ENCODE peak calls at places on chromosome 15, in seven cellular contexts. E is esophagus squamous epithelium, C is stomach, N is HCT116, V is GM12878, M is heart left ventricle, G is spleen. R is an unnamed sample.

GRCh38 chr15:45391746-45392711 is 13.7 kb upstream of the GATM start:
- DNase-seq in E (no peak), C (no peak), V (peak), M (peak), G (no peak), N (no peak), R (peak)

GRCh38 chr15:66650433-66650832 is 51.6 kb upstream of the SMAD6 start:
- DNase-seq in C (no peak), M (peak), V (no peak), N (no peak), G (no peak), E (no peak), R (no peak)

GRCh38 chr15:45715528-45715927 is 80.7 kb downstream of the SQOR start:
- DNase-seq in G (no peak), V (no peak), N (no peak), C (no peak), M (no peak), E (no peak), R (no peak)

GRCh38 chr15:68666812-68667450 is 88.1 kb downstream of the CORO2B start:
- DNase-seq in G (peak), N (no peak), V (no peak), E (no peak), C (no peak), M (no peak), R (no peak)

GRCh38 chr15:101232677-101233076 is 19.2 kb downstream of the CHSY1 start:
- DNase-seq in C (no peak), N (no peak), V (no peak), G (no peak), M (no peak), E (no peak), R (no peak)

GRCh38 chr15:65264877-65265430 is 21.7 kb downstream of the PARP16 start:
- DNase-seq in M (no peak), G (no peak), C (no peak), N (no peak), V (no peak), E (no peak), R (no peak)

GRCh38 chr15:95644476-95644875 is 686.0 kb upstream of the NR2F2 start:
- DNase-seq in M (peak), N (no peak), E (no peak), G (no peak), V (no peak), C (no peak), R (no peak)

GRCh38 chr15:80026754-80027153 is 32.7 kb upstream of the ZFAND6 start:
- DNase-seq in M (no peak), E (no peak), N (no peak), C (no peak), G (no peak), V (no peak), R (no peak)

GRCh38 chr15:55993804-55994539 is 560 bp upstream of the NEDD4 start:
- DNase-seq in M (no peak), E (no peak), V (no peak), G (no peak), N (peak), C (no peak), R (no peak)

GRCh38 chr15:94287794-94288246 is 56.5 kb downstream of the MCTP2 start:
- DNase-seq in E (no peak), M (no peak), N (no peak), G (peak), V (peak), C (peak), R (no peak)

GRCh38 chr15:23457890-23458289 is 10.8 kb upstream of the GOLGA6L2 start:
- DNase-seq in V (no peak), C (no peak), N (no peak), E (no peak), M (no peak), G (no peak), R (no peak)

GRCh38 chr15:62739507-62739906 is 303.0 kb upstream of the TPM1 start:
- DNase-seq in V (no peak), N (no peak), M (no peak), E (no peak), C (no peak), G (no peak), R (no peak)

GRCh38 chr15:41495736-41496599 is 2.3 kb downstream of the ITPKA start:
- DNase-seq in G (no peak), N (no peak), V (no peak), C (peak), E (no peak), M (peak), R (peak)

GRCh38 chr15:46309914-46310313 is 675.1 kb downstream of the SQOR start:
- DNase-seq in E (no peak), C (no peak), N (no peak), V (no peak), G (no peak), M (no peak), R (no peak)

GRCh38 chr15:30953731-30954378 is 37.6 kb downstream of the MTMR10 start:
- DNase-seq in V (no peak), N (peak), E (no peak), M (peak), C (no peak), G (peak), R (no peak)

GRCh38 chr15:33226559-33227181 is 32.2 kb upstream of the FMN1 start:
- DNase-seq in G (no peak), E (no peak), N (peak), M (peak), C (peak), V (peak), R (peak)

GRCh38 chr15:29686445-29687203 is 135.6 kb downstream of the TJP1 start:
- DNase-seq in M (no peak), V (no peak), G (no peak), E (no peak), C (no peak), N (no peak), R (no peak)

GRCh38 chr15:82613764-82614163 is 33.4 kb downstream of the CPEB1 start:
- DNase-seq in E (no peak), N (no peak), V (no peak), G (no peak), C (no peak), M (no peak), R (no peak)

GRCh38 chr15:90875549-90875981 is 7.2 kb downstream of the FURIN start:
- DNase-seq in C (no peak), G (peak), E (no peak), N (no peak), M (no peak), V (no peak), R (no peak)

GRCh38 chr15:84006467-84006866 is 229.1 kb upstream of the GOLGA6L4 start:
- DNase-seq in N (no peak), G (no peak), V (no peak), E (no peak), C (no peak), M (no peak), R (no peak)

GRCh38 chr15:70687432-70687831 is 75.9 kb downstream of the UACA start:
- DNase-seq in V (no peak), N (no peak), E (no peak), C (no peak), G (no peak), M (no peak), R (no peak)

GRCh38 chr15:40743921-40744809 is 10.9 kb downstream of the RMDN3 start:
- DNase-seq in N (no peak), G (peak), M (peak), C (no peak), E (no peak), V (no peak), R (peak)

GRCh38 chr15:62606376-62607164 is 436.0 kb upstream of the TPM1 start:
- DNase-seq in C (no peak), N (peak), M (no peak), G (no peak), E (no peak), V (no peak), R (no peak)

GRCh38 chr15:58738051-58738707 is 11.3 kb downstream of the ADAM10 start:
- DNase-seq in C (no peak), M (no peak), V (no peak), G (no peak), N (no peak), E (no peak), R (no peak)

GRCh38 chr15:92796163-92796611 is 103.9 kb upstream of the CHD2 start:
- DNase-seq in C (no peak), G (peak), V (no peak), N (no peak), M (no peak), E (no peak), R (no peak)

GRCh38 chr15:66751579-66751978 is 49.5 kb downstream of the SMAD6 start:
- DNase-seq in G (peak), E (no peak), C (peak), N (peak), V (no peak), M (no peak), R (peak)

GRCh38 chr15:34079904-34080303 is 21.8 kb downstream of the EMC7 start:
- DNase-seq in M (no peak), G (no peak), E (no peak), N (no peak), V (no peak), C (no peak), R (no peak)

GRCh38 chr15:55221090-55222011 is 24.6 kb upstream of the RSL24D1 start:
- DNase-seq in E (no peak), G (no peak), V (peak), C (no peak), N (no peak), M (no peak), R (no peak)

GRCh38 chr15:50053457-50053856 is 65.6 kb downstream of the ATP8B4 start:
- DNase-seq in G (no peak), N (no peak), E (no peak), M (no peak), V (no peak), C (no peak), R (no peak)

GRCh38 chr15:29294732-29295131 is 25.1 kb upstream of the NSMCE3 start:
- DNase-seq in V (no peak), C (no peak), M (no peak), G (no peak), N (no peak), E (no peak), R (no peak)

GRCh38 chr15:69823223-69823907 is 274.4 kb downstream of the TLE3 start:
- DNase-seq in C (no peak), V (no peak), E (no peak), N (peak), M (no peak), G (no peak), R (no peak)

GRCh38 chr15:45640610-45641009 is 5.8 kb downstream of the SQOR start:
- DNase-seq in G (no peak), V (no peak), M (no peak), C (no peak), E (no peak), N (peak), R (no peak)

GRCh38 chr15:47718474-47719440 is 1.5 kb downstream of the SEMA6D start:
- DNase-seq in E (no peak), M (peak), V (no peak), N (no peak), C (no peak), G (no peak), R (no peak)

DNA sequence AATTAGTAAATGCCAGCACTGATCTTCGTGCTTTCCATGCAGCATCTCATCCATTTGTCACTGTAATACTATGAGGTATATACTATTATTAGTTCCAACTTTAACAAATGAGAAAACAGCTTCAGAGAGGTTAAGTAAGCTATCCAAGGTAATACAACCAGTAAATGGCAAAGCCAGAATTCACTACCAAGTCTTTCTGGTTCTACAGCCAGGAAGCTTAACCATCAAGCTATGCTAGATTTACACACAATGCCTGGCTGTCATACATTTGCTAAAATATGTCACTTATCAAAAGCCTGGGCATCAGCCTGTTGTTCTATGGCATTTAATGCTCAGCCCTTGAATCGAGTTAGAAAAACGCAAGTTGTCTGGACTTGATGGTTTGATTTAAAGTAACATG is 32.6 kb downstream of the TMOD2 start:
- DNase-seq in V (no peak), M (no peak), E (no peak), G (no peak), N (no peak), C (no peak), R (no peak)
- H3K27ac ChIP-seq in V (no peak), M (no peak), E (peak), G (no peak), N (no peak), C (no peak), R (no peak)

GRCh38 chr15:39706252-39706651 is 76.4 kb downstream of the FSIP1 start:
- DNase-seq in G (no peak), M (no peak), C (no peak), E (no peak), N (no peak), V (no peak), R (no peak)
- TF ChIP-seq CTCF in G (no peak), M (no peak), C (no peak), E (no peak), N (no peak), V (no peak), R (no peak)

GRCh38 chr15:60223161-60223560 is 174.6 kb downstream of the ANXA2 start:
- DNase-seq in E (no peak), V (no peak), G (no peak), M (no peak), C (no peak), N (no peak), R (no peak)

GRCh38 chr15:60228096-60228495 is 169.7 kb downstream of the ANXA2 start:
- DNase-seq in N (no peak), V (no peak), M (no peak), C (no peak), G (no peak), E (no peak), R (no peak)

GRCh38 chr15:60228619-60229018 is 169.2 kb downstream of the ANXA2 start:
- DNase-seq in C (no peak), N (no peak), E (no peak), V (no peak), G (no peak), M (no peak), R (no peak)
- TF ChIP-seq POLR2A in C (no peak), N (no peak), E (no peak), V (no peak), G (no peak), M (no peak), R (no peak)

GRCh38 chr15:72272997-72273352 is 621 bp upstream of the PARP6 start:
- DNase-seq in M (no peak), V (no peak), G (no peak), N (no peak), E (no peak), C (no peak), R (no peak)
- H3K27ac ChIP-seq in M (peak), V (peak), G (peak), N (peak), E (peak), C (peak), R (peak)

DNA sequence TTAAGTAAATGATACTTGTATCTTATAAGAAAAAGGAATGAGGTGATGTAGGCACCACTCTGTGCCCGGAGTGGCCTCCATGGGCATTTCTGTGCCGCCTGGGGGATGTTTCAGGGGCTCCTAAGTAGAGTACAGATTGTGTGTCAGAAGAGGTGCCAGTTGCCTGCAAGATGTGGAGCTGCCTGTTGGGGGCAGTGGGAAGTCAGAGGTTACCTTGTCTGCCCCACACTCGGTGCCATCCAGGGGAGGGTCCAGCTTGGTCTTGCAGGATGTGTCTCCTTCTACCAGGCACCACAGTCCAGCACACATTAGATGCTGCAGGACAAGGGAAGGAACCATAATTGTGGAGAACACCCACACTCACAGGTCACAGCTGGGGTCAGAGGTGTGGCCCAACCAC is 208.8 kb downstream of the ADAMTS17 start:
- DNase-seq in C (no peak), G (no peak), V (no peak), E (no peak), N (no peak), M (no peak), R (no peak)
- TF ChIP-seq CTCF in C (no peak), G (no peak), V (no peak), E (no peak), N (no peak), M (no peak), R (no peak)

GRCh38 chr15:52528465-52529288 is at the start of gene MYO5A:
- DNase-seq in C (peak), N (peak), M (peak), G (peak), V (no peak), E (peak), R (peak)
- TF ChIP-seq POLR2A in C (no peak), N (no peak), M (no peak), G (no peak), V (peak), E (no peak), R (no peak)

DNA sequence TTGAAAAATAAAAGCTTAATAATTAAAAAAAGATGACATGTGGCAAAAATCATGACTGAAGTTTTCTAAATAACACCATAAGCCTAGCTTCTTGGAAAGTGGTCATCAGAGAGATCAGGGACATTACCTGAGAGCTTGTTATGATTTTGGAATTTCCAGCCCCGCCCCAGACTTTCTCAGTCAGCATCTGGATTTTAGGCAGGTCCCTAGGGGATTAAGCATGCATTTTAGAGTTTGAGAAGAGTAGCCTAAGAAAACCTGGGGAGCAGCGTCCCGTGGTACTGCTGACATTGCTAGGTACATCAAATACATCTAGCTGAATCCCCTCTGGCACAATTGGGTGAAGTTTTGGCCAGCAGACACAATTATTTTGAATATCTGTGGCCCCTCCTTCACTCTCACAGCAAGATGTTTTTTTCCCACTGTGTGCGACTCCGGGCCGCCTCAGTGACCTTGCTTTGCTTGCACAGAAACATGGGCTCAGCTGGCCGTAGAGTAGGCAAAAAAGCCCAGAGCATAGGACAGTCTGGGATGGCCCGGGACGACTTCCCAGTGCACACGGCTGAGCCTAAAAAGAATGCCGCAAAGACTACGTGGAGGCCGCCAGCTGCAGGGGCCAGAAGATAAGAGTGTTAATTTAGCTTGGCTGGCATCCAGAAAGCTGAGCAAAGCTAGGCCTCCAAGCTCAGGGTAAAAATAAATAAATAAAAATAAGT is 58.6 kb upstream of the MEF2A start:
- DNase-seq in V (no peak), M (peak), G (peak), N (no peak), C (no peak), E (no peak), R (no peak)
- H3K27ac ChIP-seq in V (peak), M (peak), G (peak), N (no peak), C (peak), E (peak), R (no peak)

GRCh38 chr15:57111002-57111401 is 192.6 kb downstream of the TCF12 start:
- DNase-seq in E (no peak), V (no peak), G (no peak), C (no peak), N (no peak), M (no peak), R (no peak)
- TF ChIP-seq CTCF in E (no peak), V (no peak), G (no peak), C (no peak), N (no peak), M (no peak), R (no peak)

GRCh38 chr15:74434260-74434915 is 630 bp upstream of the SEMA7A start:
- DNase-seq in V (no peak), C (no peak), N (no peak), G (no peak), E (no peak), M (no peak), R (no peak)
- TF ChIP-seq POLR2A in V (no peak), C (no peak), N (no peak), G (no peak), E (no peak), M (no peak), R (no peak)